ENCODE peak calls at places on chromosomes 12 and 14, in four cellular contexts. N is HepG2, B is GM12878, K is K562. C is an unnamed sample.
A peak's percentile ranks its signal among the peaks of the same experiment; 100 is the strongest.

GRCh38 chr12:6367065-6367968 is 8.0 kb downstream of the SCNN1A start:
- DNase-seq in N (peak; percentile 56), B (peak; percentile 39), K (peak; percentile 56), C (peak; percentile 59)

GRCh38 chr12:89210277-89210676 is 142.0 kb downstream of the DUSP6 start:
- DNase-seq in N (no peak), B (no peak), K (no peak), C (no peak)

GRCh38 chr14:81504864-81505263 is 28.8 kb downstream of the SEL1L start:
- DNase-seq in N (no peak), B (no peak), K (no peak), C (no peak)

GRCh38 chr12:131830335-131831020 is 2.3 kb downstream of the MMP17 start:
- DNase-seq in N (peak; percentile 43), B (no peak), K (peak; percentile 87), C (peak; percentile 72)

GRCh38 chr14:77260199-77260598 is 10.8 kb downstream of the NGB start:
- DNase-seq in N (no peak), B (no peak), K (no peak), C (no peak)

GRCh38 chr14:38257500-38257899 is 1.6 kb upstream of the CLEC14A start:
- DNase-seq in N (no peak), B (no peak), K (no peak), C (no peak)

GRCh38 chr14:48725001-48725734 is 861.0 kb downstream of the RPS29 start:
- DNase-seq in N (no peak), B (no peak), K (no peak), C (no peak)

GRCh38 chr12:117674313-117674712 is 294.5 kb downstream of the KSR2 start:
- DNase-seq in N (no peak), B (no peak), K (no peak), C (no peak)

GRCh38 chr14:100826371-100827139 is 637 bp downstream of the MEG3 start:
- DNase-seq in N (no peak), B (no peak), K (no peak), C (no peak)

GRCh38 chr12:125246346-125246656 is 181.1 kb downstream of the AACS start:
- DNase-seq in N (no peak), B (no peak), K (no peak), C (no peak)

GRCh38 chr14:77027538-77028383 is 747 bp downstream of the IRF2BPL start:
- DNase-seq in N (no peak), B (no peak), K (peak; percentile 79), C (peak; percentile 59)

GRCh38 chr14:36507847-36508417 is 12.1 kb downstream of the NKX2-1 start:
- DNase-seq in N (no peak), B (no peak), K (no peak), C (no peak)

GRCh38 chr14:46653031-46653775 is 1.6 kb upstream of the RPL10L start:
- DNase-seq in N (no peak), B (no peak), K (no peak), C (no peak)
- TF ChIP-seq TARDBP in N (no peak), B (no peak), K (no peak), C (no peak)

GRCh38 chr12:32505067-32505466 is 105.7 kb downstream of the FGD4 start:
- DNase-seq in N (no peak), B (no peak), K (no peak), C (no peak)

GRCh38 chr12:32504626-32505025 is 105.3 kb downstream of the FGD4 start:
- DNase-seq in N (no peak), B (no peak), K (no peak), C (no peak)

GRCh38 chr12:32505546-32505945 is 106.2 kb downstream of the FGD4 start:
- DNase-seq in N (no peak), B (no peak), K (no peak), C (no peak)

GRCh38 chr12:32501835-32502333 is 102.5 kb downstream of the FGD4 start:
- DNase-seq in N (peak; percentile 95), B (no peak), K (no peak), C (peak; percentile 39)

GRCh38 chr12:32502693-32503510 is 103.5 kb downstream of the FGD4 start:
- DNase-seq in N (no peak), B (no peak), K (no peak), C (no peak)
- TF ChIP-seq TARDBP in N (no peak), B (no peak), K (no peak), C (no peak)

GRCh38 chr12:112823582-112824149 is 32.1 kb downstream of the RPH3A start:
- DNase-seq in N (no peak), B (no peak), K (no peak), C (no peak)

GRCh38 chr12:112822056-112822455 is 30.5 kb downstream of the RPH3A start:
- DNase-seq in N (no peak), B (no peak), K (no peak), C (no peak)

GRCh38 chr12:112824166-112824565 is 32.6 kb downstream of the RPH3A start:
- DNase-seq in N (no peak), B (no peak), K (no peak), C (no peak)

GRCh38 chr12:112824701-112825100 is 33.2 kb downstream of the RPH3A start:
- DNase-seq in N (no peak), B (no peak), K (no peak), C (no peak)

DNA sequence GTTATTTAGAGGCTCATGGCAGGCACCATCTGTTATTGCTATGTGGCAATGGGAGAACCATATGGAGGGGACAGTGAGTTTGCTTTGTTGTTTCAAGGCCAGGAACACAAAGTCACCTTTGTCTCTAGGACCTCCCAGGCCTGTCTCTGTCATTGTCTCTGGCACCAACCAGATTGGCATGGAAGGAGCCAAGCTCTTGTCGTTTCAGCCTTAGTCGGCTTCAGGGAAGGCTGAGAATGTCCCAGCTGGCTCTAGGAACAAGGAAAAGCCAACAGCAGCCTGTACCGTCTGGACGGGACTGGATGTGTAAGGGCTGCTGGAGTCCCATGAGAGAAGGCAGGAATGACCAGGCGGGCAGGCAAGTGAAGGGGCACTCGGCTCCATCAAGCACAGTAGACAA is 29.2 kb downstream of the RPH3A start:
- DNase-seq in N (no peak), B (no peak), K (no peak), C (no peak)
- TF ChIP-seq TARDBP in N (no peak), B (no peak), K (no peak), C (no peak)

GRCh38 chr12:103840399-103840880 is 594 bp downstream of the NT5DC3 start:
- DNase-seq in N (no peak), B (no peak), K (no peak), C (no peak)
- TF ChIP-seq TARDBP in N (no peak), B (no peak), K (no peak), C (no peak)

DNA sequence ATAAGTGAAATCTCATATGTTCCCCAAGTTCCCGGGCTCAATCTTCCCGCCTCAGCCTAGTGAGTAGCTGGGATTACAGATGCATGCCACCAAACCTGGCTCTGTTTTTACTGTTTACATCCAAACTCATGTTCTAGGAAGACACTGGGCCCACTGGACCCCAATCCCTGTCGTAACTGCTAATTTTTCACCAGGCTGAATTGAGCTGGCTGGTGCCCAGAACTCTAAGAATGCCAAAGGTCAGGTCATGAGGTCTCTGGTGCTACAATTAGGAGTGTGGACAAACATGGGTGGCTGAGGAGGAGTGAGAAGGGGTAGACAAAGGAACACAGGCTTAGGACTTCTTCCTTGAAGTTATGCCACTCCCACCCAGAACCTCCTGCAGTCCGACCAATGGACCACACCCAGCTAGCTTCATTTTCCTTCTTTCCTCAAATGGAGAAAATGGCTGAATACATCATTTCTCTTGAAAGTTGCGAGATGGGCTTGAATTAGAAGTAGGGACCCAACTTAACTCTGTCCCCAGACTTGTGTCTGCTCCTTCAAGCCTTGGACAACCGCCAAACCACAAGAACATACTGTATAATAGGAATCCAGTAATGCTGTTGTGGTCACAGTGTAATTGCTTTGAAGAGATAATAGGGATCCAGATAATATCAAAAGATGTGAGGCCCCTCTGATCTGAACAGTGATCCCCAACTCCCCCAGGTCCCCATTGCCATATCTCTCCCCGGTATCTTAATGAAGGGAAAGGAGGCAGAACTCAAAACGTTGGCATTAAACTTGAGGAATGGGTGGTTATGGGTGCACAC is 8.7 kb upstream of the PLEKHH1 start:
- DNase-seq in N (no peak), B (no peak), K (no peak), C (no peak)
- TF ChIP-seq TARDBP in N (no peak), B (no peak), K (no peak), C (no peak)

GRCh38 chr12:11959117-11959823 is 111.5 kb upstream of the BCL2L14 start:
- DNase-seq in N (peak; percentile 48), B (no peak), K (no peak), C (no peak)
- TF ChIP-seq TARDBP in N (no peak), B (no peak), K (no peak), C (no peak)

GRCh38 chr14:72909163-72909562 is 15.3 kb upstream of the DPF3 start:
- DNase-seq in N (no peak), B (no peak), K (no peak), C (no peak)

GRCh38 chr14:72906879-72907278 is 13.0 kb upstream of the DPF3 start:
- DNase-seq in N (no peak), B (no peak), K (peak; percentile 43), C (no peak)

GRCh38 chr14:72907327-72907826 is 13.5 kb upstream of the DPF3 start:
- DNase-seq in N (no peak), B (no peak), K (no peak), C (no peak)

GRCh38 chr14:72906316-72906715 is 12.4 kb upstream of the DPF3 start:
- DNase-seq in N (no peak), B (no peak), K (no peak), C (no peak)

DNA sequence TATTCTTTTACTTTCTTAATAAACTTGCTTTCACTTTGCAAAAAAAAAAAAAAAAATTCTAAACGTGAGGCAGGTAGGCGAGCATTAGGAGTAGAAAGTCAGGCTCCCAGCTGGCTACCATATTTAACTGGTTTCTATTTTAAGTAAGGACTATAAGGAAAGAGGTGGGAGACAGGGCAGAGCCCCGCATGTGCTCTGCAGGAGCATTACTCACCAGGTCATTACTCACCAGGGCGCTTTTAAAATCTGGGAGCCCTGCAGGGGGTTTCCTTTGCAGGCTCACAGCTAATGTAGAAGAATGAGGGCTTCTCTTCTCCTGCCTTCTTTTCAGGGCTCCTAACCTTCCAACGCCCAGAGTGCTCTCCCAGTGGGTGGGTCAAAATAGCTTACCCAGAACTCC is 14.0 kb upstream of the DPF3 start:
- DNase-seq in N (no peak), B (no peak), K (peak; percentile 58), C (no peak)
- TF ChIP-seq TARDBP in N (no peak), B (no peak), K (no peak), C (no peak)

GRCh38 chr12:43899574-43899973 is 63.7 kb downstream of the TMEM117 start:
- DNase-seq in N (no peak), B (no peak), K (no peak), C (no peak)

GRCh38 chr12:43898474-43898873 is 62.6 kb downstream of the TMEM117 start:
- DNase-seq in N (no peak), B (no peak), K (no peak), C (no peak)

GRCh38 chr12:43893670-43894069 is 57.8 kb downstream of the TMEM117 start:
- DNase-seq in N (no peak), B (no peak), K (no peak), C (no peak)

GRCh38 chr12:43891856-43892574 is 56.1 kb downstream of the TMEM117 start:
- DNase-seq in N (peak; percentile 5), B (no peak), K (no peak), C (no peak)

DNA sequence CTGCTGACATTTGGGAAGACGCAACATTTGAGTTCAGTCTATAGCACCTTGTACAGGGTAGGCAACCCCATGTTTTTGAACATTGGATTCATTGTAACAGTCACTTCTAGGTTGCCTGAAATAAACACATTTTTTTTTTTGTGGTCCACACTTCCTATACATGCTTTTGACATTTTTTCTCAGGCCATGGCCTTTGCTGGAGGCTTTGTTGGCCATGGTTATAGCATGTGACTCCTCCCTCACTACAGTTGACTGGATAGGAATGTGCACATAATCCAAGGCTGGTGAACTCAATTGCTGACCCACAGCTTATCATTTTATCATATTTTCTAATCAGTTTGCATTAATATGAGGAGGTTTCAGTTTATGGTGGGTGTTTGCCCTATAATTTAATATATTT is 60.6 kb downstream of the TMEM117 start:
- DNase-seq in N (no peak), B (no peak), K (no peak), C (no peak)
- TF ChIP-seq TARDBP in N (no peak), B (no peak), K (no peak), C (no peak)

C was measured in HEK293T.